ENCODE peak calls at places on chromosome 17, in eight cellular contexts. Q is lung, L is left lung, A is AG09309, S is GM04504, X is esophagus squamous epithelium, G is 8988T, W is anterior cingulate cortex. O is an unnamed sample.

GRCh38 chr17:20315321-20315720 is 152.0 kb downstream of the LGALS9B start:
- DNase-seq in W (no peak), Q (no peak), A (no peak), L (no peak), S (no peak), G (no peak), X (no peak), O (no peak)

GRCh38 chr17:72640415-72641165 is 451.9 kb downstream of the SLC39A11 start:
- DNase-seq in Q (no peak), G (no peak), X (no peak), W (no peak), L (peak), S (no peak), A (no peak), O (no peak)

GRCh38 chr17:10698116-10698818 is 873 bp downstream of the ADPRM start:
- DNase-seq in X (no peak), W (no peak), Q (no peak), A (no peak), G (no peak), S (no peak), L (no peak), O (no peak)

GRCh38 chr17:82399030-82399429 is 19.1 kb upstream of the HEXD start:
- DNase-seq in W (peak), G (no peak), Q (no peak), L (peak), A (peak), X (no peak), S (peak), O (peak)

GRCh38 chr17:34739386-34739785 is 160.0 kb downstream of the TMEM132E start:
- DNase-seq in L (no peak), Q (no peak), A (no peak), S (no peak), W (no peak), G (no peak), X (no peak), O (no peak)

GRCh38 chr17:2862197-2862596 is 66.0 kb downstream of the RAP1GAP2 start:
- DNase-seq in A (no peak), L (no peak), S (no peak), W (no peak), Q (no peak), X (no peak), G (no peak), O (no peak)

GRCh38 chr17:77409282-77410161 is 268.8 kb downstream of the SEC14L1 start:
- DNase-seq in L (no peak), Q (no peak), A (no peak), S (no peak), G (no peak), X (no peak), W (no peak), O (peak)

GRCh38 chr17:77838748-77839147 is 119.8 kb upstream of the TNRC6C start:
- DNase-seq in A (no peak), S (no peak), G (no peak), X (no peak), L (no peak), W (no peak), Q (no peak), O (peak)

GRCh38 chr17:57091186-57091618 is 6.2 kb downstream of the AKAP1 start:
- DNase-seq in W (peak), L (no peak), S (no peak), A (no peak), G (no peak), Q (no peak), X (no peak), O (peak)

GRCh38 chr17:64166876-64167275 is 36.9 kb upstream of the ERN1 start:
- DNase-seq in Q (no peak), G (no peak), L (no peak), S (no peak), W (no peak), A (no peak), X (no peak), O (no peak)

GRCh38 chr17:3964203-3965122 is at the start of gene ATP2A3:
- DNase-seq in A (no peak), X (no peak), W (no peak), G (peak), L (peak), Q (no peak), S (no peak), O (peak)

GRCh38 chr17:4559851-4560820 is at the start of gene GGT6:
- DNase-seq in A (no peak), W (no peak), G (no peak), X (no peak), S (no peak), Q (peak), L (no peak), O (no peak)

GRCh38 chr17:62780951-62781350 is 27.2 kb downstream of the MARCHF10 start:
- DNase-seq in S (no peak), W (no peak), G (no peak), L (no peak), A (no peak), Q (no peak), X (no peak), O (no peak)

GRCh38 chr17:57552114-57552601 is 192.9 kb downstream of the CCDC182 start:
- DNase-seq in X (no peak), W (peak), G (no peak), A (no peak), Q (no peak), L (peak), S (no peak), O (no peak)

GRCh38 chr17:8408371-8408770 is 10.7 kb upstream of the RNF222 start:
- DNase-seq in L (peak), G (no peak), X (no peak), S (no peak), W (no peak), A (no peak), Q (no peak), O (no peak)

GRCh38 chr17:41772218-41772585 is 14.3 kb downstream of the JUP start:
- DNase-seq in Q (peak), A (no peak), W (no peak), X (no peak), L (peak), S (no peak), G (no peak), O (no peak)

GRCh38 chr17:45042346-45043120 is 8.9 kb downstream of the DCAKD start:
- DNase-seq in G (no peak), L (peak), X (no peak), A (no peak), Q (no peak), S (no peak), W (no peak), O (no peak)

GRCh38 chr17:15414502-15415348 is 52.7 kb downstream of the CDRT4 start:
- DNase-seq in X (no peak), W (peak), S (no peak), L (no peak), A (no peak), G (no peak), Q (peak), O (no peak)

GRCh38 chr17:42135664-42136653 is 13.4 kb downstream of the HSPB9 start:
- DNase-seq in X (no peak), Q (peak), L (peak), A (no peak), W (no peak), S (no peak), G (no peak), O (no peak)

GRCh38 chr17:44543213-44543904 is 13.9 kb upstream of the FZD2 start:
- DNase-seq in G (peak), A (peak), S (peak), Q (no peak), L (no peak), W (no peak), X (no peak), O (no peak)

GRCh38 chr17:75896360-75897075 is at the start of gene TRIM65:
- DNase-seq in A (peak), L (peak), X (no peak), G (peak), Q (peak), S (peak), W (peak), O (peak)

GRCh38 chr17:75771334-75772281 is 6.6 kb upstream of the GALK1 start:
- DNase-seq in W (no peak), S (no peak), Q (no peak), G (no peak), A (no peak), X (no peak), L (no peak), O (peak)

GRCh38 chr17:81538651-81539570 is 10.7 kb downstream of the FSCN2 start:
- DNase-seq in G (no peak), A (no peak), L (peak), X (no peak), W (no peak), Q (no peak), S (no peak), O (no peak)

GRCh38 chr17:76998839-76999238 is 130.6 kb downstream of the MGAT5B start:
- DNase-seq in S (no peak), G (no peak), A (no peak), Q (no peak), X (no peak), W (no peak), L (no peak), O (no peak)

GRCh38 chr17:68456529-68457167 is 648 bp downstream of the WIPI1 start:
- DNase-seq in G (peak), S (peak), W (peak), A (peak), L (peak), Q (peak), X (no peak), O (peak)

GRCh38 chr17:8855477-8856204 is 11.8 kb downstream of the PIK3R6 start:
- DNase-seq in X (no peak), G (no peak), A (no peak), L (no peak), W (no peak), Q (no peak), S (no peak), O (no peak)

GRCh38 chr17:2030779-2031163 is 818 bp downstream of the DPH1 start:
- DNase-seq in L (peak), W (no peak), Q (no peak), S (peak), A (no peak), X (no peak), G (no peak), O (no peak)

GRCh38 chr17:1074886-1075665 is 78.1 kb downstream of the TIMM22 start:
- DNase-seq in W (no peak), S (no peak), A (no peak), Q (no peak), X (no peak), L (peak), G (no peak), O (peak)

GRCh38 chr17:38539386-38539785 is 66.4 kb downstream of the SRCIN1 start:
- DNase-seq in W (no peak), X (no peak), L (peak), Q (no peak), A (no peak), G (no peak), S (no peak), O (no peak)

GRCh38 chr17:73189417-73190099 is 3.3 kb upstream of the COG1 start:
- DNase-seq in S (no peak), W (peak), A (no peak), L (no peak), X (no peak), Q (no peak), G (no peak), O (peak)

GRCh38 chr17:4806770-4807533 is at the start of gene PLD2:
- DNase-seq in L (peak), Q (peak), X (peak), S (peak), A (no peak), W (peak), G (peak), O (peak)

GRCh38 chr17:27379863-27380533 is 76.2 kb upstream of the KSR1 start:
- DNase-seq in W (peak), G (peak), S (peak), L (peak), Q (peak), X (no peak), A (no peak), O (peak)

GRCh38 chr17:81303385-81303784 is 8.3 kb upstream of the SLC38A10 start:
- DNase-seq in W (no peak), G (no peak), L (peak), X (no peak), Q (no peak), A (no peak), S (no peak), O (no peak)

GRCh38 chr17:31310260-31310659 is 3.6 kb downstream of the EVI2B start:
- DNase-seq in Q (no peak), L (no peak), W (no peak), S (no peak), X (no peak), A (no peak), G (no peak), O (no peak)

GRCh38 chr17:45889579-45889978 is 4.8 kb upstream of the MAPT start:
- DNase-seq in S (no peak), X (no peak), G (no peak), Q (no peak), A (no peak), L (no peak), W (no peak), O (no peak)

GRCh38 chr17:57408064-57408811 is 151.9 kb downstream of the MSI2 start:
- DNase-seq in A (no peak), G (no peak), L (no peak), X (no peak), W (no peak), S (no peak), Q (no peak), O (no peak)

GRCh38 chr17:45735488-45735887 is 48.6 kb upstream of the CRHR1 start:
- DNase-seq in G (no peak), X (no peak), A (no peak), Q (no peak), L (no peak), W (no peak), S (no peak), O (no peak)

GRCh38 chr17:41784207-41784744 is 2.2 kb downstream of the JUP start:
- DNase-seq in Q (peak), A (no peak), G (no peak), X (no peak), S (no peak), W (no peak), L (no peak), O (no peak)

GRCh38 chr17:81264640-81265039 is 25.5 kb downstream of the NDUFAF8 start:
- DNase-seq in L (no peak), A (no peak), W (no peak), G (no peak), X (no peak), S (no peak), Q (no peak), O (no peak)

O was measured in aorta.